ENCODE peak calls at places on chromosome 16, in six cellular contexts. P, H, U, Q, Z and W are unnamed samples.

GRCh38 chr16:12559714-12560113 is 244.0 kb downstream of the CPPED1 start:
- DNase-seq in P (no peak), H (no peak), U (peak), Q (no peak), Z (peak), W (no peak)

GRCh38 chr16:31088459-31089183 is at the start of gene PRSS53:
- DNase-seq in P (no peak), H (no peak), U (no peak), Q (no peak), Z (no peak), W (no peak)

GRCh38 chr16:15765880-15766279 is 90.9 kb downstream of the MYH11 start:
- DNase-seq in P (no peak), H (peak), U (peak), Q (peak), Z (peak), W (no peak)

GRCh38 chr16:73092236-73092781 is 44.4 kb upstream of the ZFHX3 start:
- DNase-seq in P (no peak), H (no peak), U (no peak), Q (no peak), Z (no peak), W (no peak)

GRCh38 chr16:9868606-9869149 is 313.6 kb downstream of the GRIN2A start:
- DNase-seq in P (no peak), H (no peak), U (no peak), Q (no peak), Z (no peak), W (no peak)

GRCh38 chr16:4048481-4048880 is 67.8 kb downstream of the ADCY9 start:
- DNase-seq in P (no peak), H (no peak), U (no peak), Q (no peak), Z (no peak), W (no peak)

GRCh38 chr16:31094424-31095120 is at the start of gene VKORC1:
- DNase-seq in P (peak), H (peak), U (peak), Q (peak), Z (peak), W (peak)

GRCh38 chr16:30407794-30408534 is 558 bp downstream of the ZNF771 start:
- DNase-seq in P (no peak), H (no peak), U (no peak), Q (no peak), Z (no peak), W (no peak)

GRCh38 chr16:10681310-10682308 is 13.1 kb downstream of the TEKT5 start:
- DNase-seq in P (no peak), H (no peak), U (no peak), Q (no peak), Z (no peak), W (no peak)